ENCODE peak calls at places on chromosomes 3 and 15, in seven cellular contexts. N, Y, P, U, S, V and F are unnamed samples.

GRCh38 chr15:70802629-70803028 is 39.3 kb upstream of the UACA start:
- DNase-seq in N (no peak), Y (no peak), P (peak; percentile 62), U (no peak), S (no peak), V (no peak), F (peak; percentile 96)

GRCh38 chr3:189567772-189568420 is 63.3 kb upstream of the TP63 start:
- DNase-seq in N (no peak), Y (no peak), P (no peak), U (no peak), S (no peak), V (no peak), F (no peak)

GRCh38 chr15:51736069-51736468 is 1.4 kb downstream of the LYSMD2 start:
- DNase-seq in N (no peak), Y (no peak), P (no peak), U (no peak), S (no peak), V (no peak), F (no peak)

GRCh38 chr3:179967622-179968021 is 69.1 kb downstream of the PEX5L start:
- DNase-seq in N (no peak), Y (no peak), P (no peak), U (no peak), S (no peak), V (no peak), F (peak; percentile 60)

GRCh38 chr3:29185706-29186105 is 95.2 kb upstream of the RBMS3 start:
- DNase-seq in N (no peak), Y (no peak), P (no peak), U (no peak), S (no peak), V (no peak), F (peak; percentile 60)

GRCh38 chr3:20256144-20256543 is 70.1 kb upstream of the SGO1 start:
- DNase-seq in N (no peak), Y (no peak), P (no peak), U (no peak), S (no peak), V (no peak), F (peak; percentile 4)

GRCh38 chr3:106589306-106589942 is 720.6 kb upstream of the CBLB start:
- DNase-seq in N (no peak), Y (no peak), P (no peak), U (no peak), S (no peak), V (no peak), F (no peak)

GRCh38 chr15:29873942-29874341 is 51.7 kb upstream of the TJP1 start:
- DNase-seq in N (no peak), Y (no peak), P (no peak), U (no peak), S (no peak), V (no peak), F (no peak)

GRCh38 chr15:90903733-90904536 is 833 bp downstream of the MAN2A2 start:
- DNase-seq in N (no peak), Y (peak; percentile 45), P (no peak), U (no peak), S (no peak), V (no peak), F (peak; percentile 13)

GRCh38 chr3:39110041-39110639 is 2.7 kb downstream of the TTC21A start:
- DNase-seq in N (no peak), Y (no peak), P (no peak), U (no peak), S (no peak), V (no peak), F (peak; percentile 13)

GRCh38 chr3:150232992-150233451 is 175.1 kb upstream of the TSC22D2 start:
- DNase-seq in N (no peak), Y (no peak), P (peak; percentile 60), U (peak; percentile 48), S (peak; percentile 57), V (no peak), F (peak; percentile 10)

GRCh38 chr15:83784975-83785374 is 131.1 kb downstream of the ADAMTSL3 start:
- DNase-seq in N (no peak), Y (no peak), P (no peak), U (no peak), S (no peak), V (no peak), F (peak; percentile 33)

GRCh38 chr15:83775738-83776137 is 121.8 kb downstream of the ADAMTSL3 start:
- DNase-seq in N (no peak), Y (no peak), P (no peak), U (no peak), S (no peak), V (no peak), F (peak; percentile 1)

GRCh38 chr3:138963161-138963560 is 16.1 kb downstream of the FOXL2NB start:
- DNase-seq in N (no peak), Y (no peak), P (no peak), U (no peak), S (no peak), V (no peak), F (no peak)

GRCh38 chr15:60800729-60801072 is 321.8 kb upstream of the ICE2 start:
- DNase-seq in N (no peak), Y (no peak), P (no peak), U (no peak), S (no peak), V (no peak), F (no peak)

GRCh38 chr15:90895571-90896117 is 7.5 kb upstream of the MAN2A2 start:
- DNase-seq in N (no peak), Y (no peak), P (no peak), U (peak; percentile 67), S (peak; percentile 85), V (no peak), F (peak; percentile 41)

GRCh38 chr15:84804005-84804803 is 13.0 kb upstream of the ALPK3 start:
- DNase-seq in N (no peak), Y (no peak), P (no peak), U (no peak), S (no peak), V (no peak), F (no peak)

GRCh38 chr3:30518201-30518864 is 88.1 kb upstream of the TGFBR2 start:
- DNase-seq in N (no peak), Y (no peak), P (peak; percentile 31), U (no peak), S (peak; percentile 6), V (no peak), F (no peak)

GRCh38 chr3:63528325-63529000 is 124.0 kb upstream of the SNTN start:
- DNase-seq in N (no peak), Y (no peak), P (no peak), U (no peak), S (no peak), V (no peak), F (no peak)